ENCODE peak calls at places on chromosomes 16 and 17, in five cellular contexts. C, Z, D, Q and O are unnamed samples.

GRCh38 chr17:62628845-62629555 is 1.5 kb downstream of the MRC2 start:
- DNase-seq in Z (peak), D (no peak), Q (no peak), C (no peak), O (no peak)

GRCh38 chr17:32943206-32943605 is 15.3 kb downstream of the TMEM98 start:
- DNase-seq in Q (no peak), C (no peak), Z (peak), D (no peak), O (no peak)

GRCh38 chr17:57255182-57255775 is 1.0 kb upstream of the MSI2 start:
- DNase-seq in C (no peak), Z (no peak), D (no peak), Q (peak), O (no peak)

GRCh38 chr17:81277421-81277820 is 17.7 kb downstream of the SLC38A10 start:
- DNase-seq in C (no peak), Q (no peak), Z (peak), D (peak), O (peak)

GRCh38 chr17:75133001-75133400 is 1.5 kb upstream of the NT5C start:
- DNase-seq in Q (no peak), C (no peak), Z (no peak), D (no peak), O (no peak)

GRCh38 chr16:86901483-86901882 is 323.1 kb downstream of the FOXL1 start:
- DNase-seq in Z (peak), D (no peak), C (no peak), Q (no peak), O (no peak)

GRCh38 chr17:43779145-43780125 is 658 bp upstream of the DUSP3 start:
- DNase-seq in Z (no peak), D (no peak), C (no peak), Q (no peak), O (no peak)

GRCh38 chr17:2598166-2598565 is 4.7 kb downstream of the PAFAH1B1 start:
- DNase-seq in C (no peak), Q (no peak), Z (peak), D (no peak), O (no peak)

GRCh38 chr17:74429604-74430384 is 2.1 kb upstream of the GPRC5C start:
- DNase-seq in D (peak), Z (no peak), C (no peak), Q (no peak), O (no peak)

GRCh38 chr17:17664073-17664470 is 17.2 kb upstream of the RAI1 start:
- DNase-seq in Z (no peak), C (no peak), Q (no peak), D (no peak), O (no peak)

GRCh38 chr17:63134867-63135266 is 168.8 kb downstream of the TANC2 start:
- DNase-seq in Q (no peak), Z (no peak), D (no peak), C (no peak), O (no peak)

GRCh38 chr16:64437706-64438329 is 684.0 kb downstream of the CDH11 start:
- DNase-seq in C (no peak), Z (no peak), D (no peak), Q (no peak), O (no peak)

GRCh38 chr16:1378804-1379053 is 27.0 kb downstream of the GNPTG start:
- DNase-seq in Q (no peak), C (no peak), Z (no peak), D (no peak), O (no peak)
- H3K4me3 ChIP-seq in Q (no peak), C (peak), Z (peak), D (peak), O (peak)

GRCh38 chr16:3999479-3999868 is 116.8 kb downstream of the ADCY9 start:
- DNase-seq in C (no peak), D (no peak), Q (no peak), Z (peak), O (no peak)
- H3K4me3 ChIP-seq in C (no peak), D (no peak), Q (no peak), Z (peak), O (no peak)

GRCh38 chr17:16492613-16493290 is 759 bp upstream of the LRRC75A start:
- DNase-seq in C (no peak), Q (no peak), Z (no peak), D (no peak), O (no peak)

GRCh38 chr17:16491131-16491702 is 776 bp downstream of the LRRC75A start:
- DNase-seq in Q (no peak), Z (no peak), D (peak), C (no peak), O (no peak)

GRCh38 chr17:16488572-16488997 is 3.4 kb downstream of the LRRC75A start:
- DNase-seq in D (no peak), Q (no peak), C (no peak), Z (no peak), O (no peak)

GRCh38 chr17:16493470-16494048 is 1.6 kb upstream of the LRRC75A start:
- DNase-seq in D (no peak), Q (no peak), C (no peak), Z (no peak), O (no peak)

DNA sequence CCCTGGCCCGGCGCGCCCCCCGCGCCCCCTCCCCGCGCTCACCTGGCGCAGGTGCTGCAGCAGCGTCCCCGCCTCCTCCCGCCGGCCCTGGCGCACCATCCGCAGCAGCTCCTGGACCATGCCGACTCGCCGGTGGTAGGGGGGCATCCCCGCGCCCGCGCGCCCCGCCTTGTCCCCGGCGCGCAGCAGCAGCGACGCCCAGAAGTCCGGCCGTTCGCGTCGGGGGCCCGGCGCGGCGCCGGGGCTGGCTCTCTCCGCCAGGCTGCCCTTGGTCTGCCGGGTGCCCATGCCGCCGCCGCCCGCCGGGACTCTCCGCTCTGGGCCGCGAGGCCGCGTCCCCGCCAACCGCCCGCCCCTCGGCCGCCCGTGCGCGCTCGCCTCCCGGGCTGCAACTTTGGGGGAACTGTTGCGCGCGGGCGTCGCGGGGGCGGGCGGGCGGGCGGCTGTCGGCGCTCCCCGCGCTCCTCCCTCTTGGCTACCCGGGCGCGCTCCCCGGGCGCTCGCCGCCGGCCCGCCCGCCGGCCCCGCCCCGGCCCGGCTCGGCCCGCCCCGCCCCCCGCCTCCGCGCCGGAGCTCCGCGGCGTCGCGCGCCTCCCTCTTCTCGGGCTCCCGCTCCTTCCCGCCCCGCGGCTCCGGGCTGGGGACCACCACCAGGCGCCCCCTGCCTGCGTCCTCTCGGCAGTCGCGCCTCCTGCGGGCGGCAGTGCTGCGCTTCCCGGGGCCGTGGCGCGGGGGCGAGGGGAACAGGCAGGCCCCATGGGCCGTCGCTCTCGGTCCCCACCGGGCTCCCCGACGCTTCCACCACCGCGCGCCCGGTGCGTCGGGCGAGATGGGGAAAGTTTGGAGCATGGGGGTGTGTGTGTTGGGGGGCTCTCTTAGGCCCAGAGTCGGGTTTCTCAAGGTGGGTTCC is at the start of gene LRRC75A:
- DNase-seq in Q (peak), C (no peak), Z (peak), D (peak), O (no peak)
- H3K4me3 ChIP-seq in Q (peak), C (peak), Z (peak), D (peak), O (peak)

DNA sequence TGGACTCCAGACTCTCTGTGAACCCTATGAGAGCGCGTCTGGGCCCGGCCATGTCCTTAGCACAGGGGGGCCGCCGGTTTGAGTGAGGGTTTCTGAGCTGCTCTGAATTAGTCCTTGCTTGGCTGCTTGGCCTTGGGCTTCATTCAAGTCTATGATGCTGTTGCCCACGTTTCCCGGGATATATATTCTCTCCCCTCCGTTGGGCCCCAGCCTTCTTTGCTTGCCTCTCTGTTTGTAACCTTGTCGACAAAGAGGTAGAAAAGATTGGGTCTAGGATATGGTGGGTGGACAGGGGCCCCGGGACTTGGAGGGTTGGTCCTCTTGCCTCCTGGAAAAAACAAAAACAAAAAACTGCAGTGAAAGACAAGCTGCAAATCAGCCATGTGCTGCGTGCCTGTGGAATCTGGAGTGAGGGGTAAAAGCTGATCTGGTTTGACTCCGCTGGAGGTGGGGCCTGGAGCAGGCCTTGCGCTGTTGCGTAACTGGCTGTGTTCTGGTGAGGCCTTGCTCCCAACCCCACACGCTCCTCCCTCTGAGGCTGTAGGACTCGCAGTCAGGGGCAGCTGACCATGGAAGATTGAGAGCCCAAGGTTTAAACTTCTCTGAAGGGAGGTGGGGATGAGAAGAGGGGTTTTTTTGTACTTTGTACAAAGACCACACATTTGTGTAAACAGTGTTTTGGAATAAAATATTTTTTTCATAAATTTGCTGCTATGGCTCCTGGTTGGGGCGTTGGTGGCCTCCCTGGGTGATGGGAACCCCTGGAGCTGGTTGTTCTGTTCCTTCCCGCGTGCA is 23.1 kb downstream of the STAT5A start:
- DNase-seq in Q (no peak), Z (peak), D (peak), C (no peak), O (no peak)
- H3K4me3 ChIP-seq in Q (no peak), Z (no peak), D (no peak), C (no peak), O (peak)

DNA sequence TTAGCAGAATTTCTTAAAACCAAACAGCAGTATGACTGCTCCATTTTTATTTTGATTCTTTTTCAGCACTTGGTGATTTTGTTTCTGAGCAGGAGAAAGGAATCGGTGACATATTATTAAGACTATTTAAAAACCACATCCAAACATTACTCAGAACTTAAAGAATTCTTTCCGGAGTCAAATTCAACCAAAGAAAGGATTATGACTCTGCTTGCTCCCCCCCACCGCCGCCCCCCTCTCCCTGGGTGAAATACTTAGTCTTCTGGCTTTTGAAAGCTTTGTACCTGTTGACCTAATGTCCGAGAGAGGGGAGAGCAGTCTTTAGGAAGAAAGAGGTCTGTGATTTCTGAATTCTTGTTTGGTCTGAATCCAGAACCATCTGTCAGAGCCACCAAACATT is 17.9 kb upstream of the COL1A1 start:
- DNase-seq in Z (peak), C (no peak), Q (no peak), D (no peak), O (no peak)
- H3K4me3 ChIP-seq in Z (peak), C (no peak), Q (no peak), D (no peak), O (no peak)

GRCh38 chr17:19652595-19652994 is 4.0 kb downstream of the ALDH3A2 start:
- DNase-seq in Z (no peak), C (no peak), D (no peak), Q (no peak), O (peak)
- H3K4me3 ChIP-seq in Z (no peak), C (no peak), D (no peak), Q (no peak), O (no peak)

DNA sequence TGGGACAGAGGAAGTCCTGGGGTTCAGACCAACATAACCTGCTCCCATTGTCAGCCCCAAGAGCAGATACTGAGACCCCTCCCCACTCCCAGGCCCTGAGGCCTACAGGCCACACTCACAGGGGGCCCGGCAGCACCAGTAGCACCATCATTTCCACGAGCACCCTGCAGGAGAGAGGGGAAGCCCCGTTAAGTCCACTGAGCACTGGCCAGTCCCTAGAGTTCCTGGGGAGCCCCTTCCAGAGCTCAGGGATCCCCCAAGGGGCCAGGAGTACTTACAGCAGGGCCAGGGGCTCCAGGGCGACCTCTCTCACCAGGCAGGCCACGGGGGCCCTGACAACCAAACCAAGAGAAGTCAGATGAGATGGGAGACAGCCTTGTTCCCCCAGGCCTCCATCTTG is 5.4 kb downstream of the COL1A1 start:
- DNase-seq in Q (no peak), Z (peak), C (no peak), D (no peak), O (no peak)
- H3K4me3 ChIP-seq in Q (no peak), Z (peak), C (no peak), D (no peak), O (no peak)